ENCODE peak calls at places on chromosomes 3 and 15, in nine cellular contexts. One of them, this sample, is unnamed.

GRCh38 chr3:59286791-59287531 is 237.1 kb upstream of the CFAP20DC start:
- DNase-seq in HT-29: no peak
- DNase-seq in LoVo: no peak
- DNase-seq in choroid plexus epithelial cell: no peak
- DNase-seq in coronary artery: no peak
- DNase-seq in GM23248: peak
- DNase-seq in nephron progenitor cell: no peak
- DNase-seq in EH: peak
- DNase-seq in OCI-LY7: no peak
- DNase-seq in this sample: no peak

GRCh38 chr3:36924748-36925521 is 19.9 kb downstream of the TRANK1 start:
- DNase-seq in OCI-LY7: peak
- DNase-seq in HT-29: no peak
- DNase-seq in nephron progenitor cell: no peak
- DNase-seq in choroid plexus epithelial cell: no peak
- DNase-seq in coronary artery: no peak
- DNase-seq in GM23248: no peak
- DNase-seq in LoVo: no peak
- DNase-seq in EH: no peak
- DNase-seq in this sample: no peak

GRCh38 chr3:186432189-186432588 is 70.2 kb upstream of the DGKG start:
- DNase-seq in HT-29: no peak
- DNase-seq in coronary artery: no peak
- DNase-seq in EH: peak
- DNase-seq in nephron progenitor cell: no peak
- DNase-seq in GM23248: peak
- DNase-seq in OCI-LY7: no peak
- DNase-seq in LoVo: no peak
- DNase-seq in choroid plexus epithelial cell: no peak
- DNase-seq in this sample: no peak

GRCh38 chr15:38683382-38684242 is 119.0 kb upstream of the RASGRP1 start:
- DNase-seq in coronary artery: no peak
- DNase-seq in nephron progenitor cell: peak
- DNase-seq in HT-29: peak
- DNase-seq in EH: peak
- DNase-seq in LoVo: peak
- DNase-seq in OCI-LY7: peak
- DNase-seq in GM23248: peak
- DNase-seq in choroid plexus epithelial cell: peak
- DNase-seq in this sample: no peak

GRCh38 chr3:70531063-70531657 is 218.7 kb upstream of the MDFIC2 start:
- DNase-seq in choroid plexus epithelial cell: peak
- DNase-seq in OCI-LY7: peak
- DNase-seq in nephron progenitor cell: no peak
- DNase-seq in EH: peak
- DNase-seq in HT-29: peak
- DNase-seq in coronary artery: no peak
- DNase-seq in GM23248: peak
- DNase-seq in LoVo: no peak
- DNase-seq in this sample: no peak

GRCh38 chr15:63370764-63371163 is 10.9 kb downstream of the CA12 start:
- DNase-seq in EH: no peak
- DNase-seq in LoVo: no peak
- DNase-seq in GM23248: peak
- DNase-seq in HT-29: no peak
- DNase-seq in choroid plexus epithelial cell: no peak
- DNase-seq in nephron progenitor cell: no peak
- DNase-seq in coronary artery: no peak
- DNase-seq in OCI-LY7: no peak
- DNase-seq in this sample: no peak

GRCh38 chr3:150469031-150469930 is 61.2 kb downstream of the TSC22D2 start:
- DNase-seq in HT-29: peak
- DNase-seq in EH: peak
- DNase-seq in coronary artery: no peak
- DNase-seq in choroid plexus epithelial cell: peak
- DNase-seq in nephron progenitor cell: no peak
- DNase-seq in GM23248: peak
- DNase-seq in LoVo: peak
- DNase-seq in OCI-LY7: no peak
- DNase-seq in this sample: no peak

GRCh38 chr15:99727733-99728132 is 5.5 kb downstream of the LYSMD4 start:
- DNase-seq in OCI-LY7: no peak
- DNase-seq in coronary artery: no peak
- DNase-seq in LoVo: no peak
- DNase-seq in HT-29: no peak
- DNase-seq in GM23248: no peak
- DNase-seq in choroid plexus epithelial cell: no peak
- DNase-seq in EH: no peak
- DNase-seq in nephron progenitor cell: no peak
- DNase-seq in this sample: no peak

GRCh38 chr3:157794771-157795170 is 291.6 kb upstream of the VEPH1 start:
- DNase-seq in GM23248: peak
- DNase-seq in EH: peak
- DNase-seq in LoVo: no peak
- DNase-seq in coronary artery: no peak
- DNase-seq in HT-29: no peak
- DNase-seq in nephron progenitor cell: no peak
- DNase-seq in choroid plexus epithelial cell: peak
- DNase-seq in OCI-LY7: no peak
- DNase-seq in this sample: no peak

GRCh38 chr3:134768845-134769244 is 26.2 kb upstream of the EPHB1 start:
- DNase-seq in GM23248: no peak
- DNase-seq in coronary artery: no peak
- DNase-seq in LoVo: no peak
- DNase-seq in choroid plexus epithelial cell: no peak
- DNase-seq in nephron progenitor cell: no peak
- DNase-seq in EH: no peak
- DNase-seq in OCI-LY7: no peak
- DNase-seq in HT-29: no peak
- DNase-seq in this sample: no peak

GRCh38 chr15:32717290-32718081 is at the start of gene GREM1:
- DNase-seq in EH: peak
- DNase-seq in coronary artery: no peak
- DNase-seq in HT-29: no peak
- DNase-seq in choroid plexus epithelial cell: peak
- DNase-seq in GM23248: peak
- DNase-seq in nephron progenitor cell: peak
- DNase-seq in LoVo: no peak
- DNase-seq in OCI-LY7: no peak
- DNase-seq in this sample: no peak

GRCh38 chr15:93159892-93160398 is 70.9 kb upstream of the RGMA start:
- DNase-seq in HT-29: no peak
- DNase-seq in EH: no peak
- DNase-seq in coronary artery: no peak
- DNase-seq in nephron progenitor cell: peak
- DNase-seq in choroid plexus epithelial cell: no peak
- DNase-seq in OCI-LY7: no peak
- DNase-seq in LoVo: no peak
- DNase-seq in GM23248: no peak
- DNase-seq in this sample: no peak

GRCh38 chr3:17151598-17152373 is 267.0 kb downstream of the PLCL2 start:
- DNase-seq in OCI-LY7: no peak
- DNase-seq in LoVo: no peak
- DNase-seq in HT-29: no peak
- DNase-seq in GM23248: no peak
- DNase-seq in nephron progenitor cell: no peak
- DNase-seq in coronary artery: no peak
- DNase-seq in EH: no peak
- DNase-seq in choroid plexus epithelial cell: peak
- DNase-seq in this sample: no peak

GRCh38 chr15:91867581-91868026 is 14.1 kb downstream of the SLCO3A1 start:
- DNase-seq in nephron progenitor cell: no peak
- DNase-seq in GM23248: peak
- DNase-seq in coronary artery: peak
- DNase-seq in EH: peak
- DNase-seq in OCI-LY7: no peak
- DNase-seq in choroid plexus epithelial cell: peak
- DNase-seq in LoVo: peak
- DNase-seq in HT-29: peak
- DNase-seq in this sample: peak

GRCh38 chr3:46874430-46874829 is 3.1 kb upstream of the PTH1R start:
- DNase-seq in GM23248: no peak
- DNase-seq in EH: no peak
- DNase-seq in nephron progenitor cell: no peak
- DNase-seq in LoVo: no peak
- DNase-seq in choroid plexus epithelial cell: peak
- DNase-seq in coronary artery: no peak
- DNase-seq in OCI-LY7: no peak
- DNase-seq in HT-29: no peak
- DNase-seq in this sample: no peak

GRCh38 chr3:191246628-191247027 is 47.6 kb downstream of the OSTN start:
- DNase-seq in EH: peak
- DNase-seq in nephron progenitor cell: no peak
- DNase-seq in coronary artery: no peak
- DNase-seq in HT-29: peak
- DNase-seq in OCI-LY7: no peak
- DNase-seq in GM23248: peak
- DNase-seq in LoVo: peak
- DNase-seq in choroid plexus epithelial cell: peak
- DNase-seq in this sample: no peak

GRCh38 chr15:71336671-71337070 is 221.4 kb downstream of the THSD4 start:
- DNase-seq in OCI-LY7: no peak
- DNase-seq in HT-29: peak
- DNase-seq in EH: no peak
- DNase-seq in choroid plexus epithelial cell: no peak
- DNase-seq in coronary artery: no peak
- DNase-seq in GM23248: no peak
- DNase-seq in nephron progenitor cell: no peak
- DNase-seq in LoVo: no peak
- DNase-seq in this sample: no peak

GRCh38 chr3:48664929-48665328 is 2.2 kb upstream of the CELSR3 start:
- DNase-seq in HT-29: no peak
- DNase-seq in GM23248: no peak
- DNase-seq in choroid plexus epithelial cell: no peak
- DNase-seq in coronary artery: no peak
- DNase-seq in nephron progenitor cell: no peak
- DNase-seq in LoVo: no peak
- DNase-seq in EH: no peak
- DNase-seq in OCI-LY7: no peak
- DNase-seq in this sample: no peak

GRCh38 chr3:16548721-16549120 is 35.2 kb upstream of the RFTN1 start:
- DNase-seq in LoVo: no peak
- DNase-seq in GM23248: peak
- DNase-seq in nephron progenitor cell: no peak
- DNase-seq in coronary artery: no peak
- DNase-seq in OCI-LY7: no peak
- DNase-seq in EH: peak
- DNase-seq in HT-29: no peak
- DNase-seq in choroid plexus epithelial cell: peak
- DNase-seq in this sample: no peak

GRCh38 chr3:25424238-25425013 is 3.6 kb upstream of the RARB start:
- DNase-seq in coronary artery: no peak
- DNase-seq in GM23248: peak
- DNase-seq in nephron progenitor cell: no peak
- DNase-seq in LoVo: no peak
- DNase-seq in EH: peak
- DNase-seq in choroid plexus epithelial cell: peak
- DNase-seq in OCI-LY7: no peak
- DNase-seq in HT-29: no peak
- DNase-seq in this sample: no peak

GRCh38 chr3:112627419-112627818 is 13.5 kb downstream of the CCDC80 start:
- DNase-seq in GM23248: peak
- DNase-seq in coronary artery: no peak
- DNase-seq in choroid plexus epithelial cell: no peak
- DNase-seq in nephron progenitor cell: no peak
- DNase-seq in EH: no peak
- DNase-seq in HT-29: no peak
- DNase-seq in LoVo: no peak
- DNase-seq in OCI-LY7: no peak
- DNase-seq in this sample: no peak

GRCh38 chr3:197010556-197011351 is 18.9 kb downstream of the MELTF start:
- DNase-seq in choroid plexus epithelial cell: no peak
- DNase-seq in LoVo: no peak
- DNase-seq in OCI-LY7: no peak
- DNase-seq in EH: no peak
- DNase-seq in GM23248: no peak
- DNase-seq in nephron progenitor cell: no peak
- DNase-seq in HT-29: no peak
- DNase-seq in coronary artery: no peak
- DNase-seq in this sample: no peak

GRCh38 chr3:5021571-5022092 is 42.4 kb downstream of the BHLHE40 start:
- DNase-seq in choroid plexus epithelial cell: peak
- DNase-seq in GM23248: peak
- DNase-seq in coronary artery: no peak
- DNase-seq in HT-29: no peak
- DNase-seq in OCI-LY7: no peak
- DNase-seq in nephron progenitor cell: no peak
- DNase-seq in LoVo: peak
- DNase-seq in EH: peak
- DNase-seq in this sample: no peak

GRCh38 chr3:74631341-74631740 is 16.9 kb upstream of the CNTN3 start:
- DNase-seq in HT-29: no peak
- DNase-seq in LoVo: no peak
- DNase-seq in EH: peak
- DNase-seq in choroid plexus epithelial cell: peak
- DNase-seq in nephron progenitor cell: no peak
- DNase-seq in GM23248: peak
- DNase-seq in OCI-LY7: no peak
- DNase-seq in coronary artery: no peak
- DNase-seq in this sample: no peak

GRCh38 chr3:5275529-5275928 is 88.0 kb downstream of the EDEM1 start:
- DNase-seq in LoVo: no peak
- DNase-seq in OCI-LY7: no peak
- DNase-seq in nephron progenitor cell: no peak
- DNase-seq in EH: peak
- DNase-seq in GM23248: peak
- DNase-seq in coronary artery: no peak
- DNase-seq in choroid plexus epithelial cell: peak
- DNase-seq in HT-29: no peak
- DNase-seq in this sample: no peak

GRCh38 chr15:64845826-64846225 is 4.1 kb downstream of the PLEKHO2 start:
- DNase-seq in LoVo: no peak
- DNase-seq in GM23248: no peak
- DNase-seq in HT-29: no peak
- DNase-seq in OCI-LY7: no peak
- DNase-seq in coronary artery: no peak
- DNase-seq in choroid plexus epithelial cell: no peak
- DNase-seq in EH: no peak
- DNase-seq in nephron progenitor cell: no peak
- DNase-seq in this sample: no peak

GRCh38 chr3:146160233-146160963 is 586 bp downstream of the PLOD2 start:
- DNase-seq in HT-29: peak
- DNase-seq in nephron progenitor cell: peak
- DNase-seq in GM23248: peak
- DNase-seq in coronary artery: peak
- DNase-seq in EH: peak
- DNase-seq in OCI-LY7: no peak
- DNase-seq in LoVo: peak
- DNase-seq in choroid plexus epithelial cell: peak
- DNase-seq in this sample: peak

GRCh38 chr3:5731100-5731499 is 543.6 kb downstream of the EDEM1 start:
- DNase-seq in GM23248: no peak
- DNase-seq in HT-29: peak
- DNase-seq in nephron progenitor cell: no peak
- DNase-seq in EH: no peak
- DNase-seq in coronary artery: no peak
- DNase-seq in choroid plexus epithelial cell: no peak
- DNase-seq in OCI-LY7: peak
- DNase-seq in LoVo: no peak
- DNase-seq in this sample: no peak

GRCh38 chr3:101081990-101082389 is 88.8 kb upstream of the ABI3BP start:
- DNase-seq in EH: peak
- DNase-seq in nephron progenitor cell: no peak
- DNase-seq in HT-29: no peak
- DNase-seq in LoVo: no peak
- DNase-seq in GM23248: peak
- DNase-seq in OCI-LY7: no peak
- DNase-seq in coronary artery: no peak
- DNase-seq in choroid plexus epithelial cell: peak
- DNase-seq in this sample: no peak

GRCh38 chr3:49899815-49900214 is 3.9 kb downstream of the MST1R start:
- DNase-seq in choroid plexus epithelial cell: peak
- DNase-seq in HT-29: peak
- DNase-seq in GM23248: peak
- DNase-seq in LoVo: no peak
- DNase-seq in OCI-LY7: peak
- DNase-seq in nephron progenitor cell: peak
- DNase-seq in EH: peak
- DNase-seq in coronary artery: no peak
- DNase-seq in this sample: no peak

GRCh38 chr3:61615643-61616042 is 54.3 kb downstream of the PTPRG start:
- DNase-seq in EH: no peak
- DNase-seq in choroid plexus epithelial cell: no peak
- DNase-seq in LoVo: no peak
- DNase-seq in GM23248: no peak
- DNase-seq in nephron progenitor cell: no peak
- DNase-seq in HT-29: no peak
- DNase-seq in coronary artery: no peak
- DNase-seq in OCI-LY7: no peak
- DNase-seq in this sample: no peak

This sample was measured in cardiac septum.